ENCODE peak calls at places on chromosome 5, in six cellular contexts. P is upper lobe of left lung, B is Panc1, H is GM23338, I is HCT116, A is GM12878. Z is an unnamed sample.
A peak's percentile ranks its signal among the peaks of the same experiment; 100 is the strongest.

GRCh38 chr5:95832664-95833063 is 10.1 kb upstream of the GLRX start:
- ATAC-seq in P (no peak), B (no peak), H (no peak), I (no peak), A (no peak), Z (no peak)

GRCh38 chr5:138956801-138957200 is 81.7 kb upstream of the LRRTM2 start:
- ATAC-seq in P (no peak), B (no peak), H (no peak), I (no peak), A (no peak), Z (no peak)

GRCh38 chr5:115586525-115587146 is 15.6 kb downstream of the TICAM2 start:
- ATAC-seq in P (peak; percentile 62), B (peak; percentile 38), H (peak; percentile 34), I (peak; percentile 64), A (peak; percentile 71), Z (no peak)

GRCh38 chr5:112418412-112419049 is 546 bp downstream of the EPB41L4A start:
- ATAC-seq in P (peak; percentile 3), B (no peak), H (peak; percentile 6), I (no peak), A (no peak), Z (no peak)

GRCh38 chr5:172428224-172429166 is 25.8 kb downstream of the SH3PXD2B start:
- ATAC-seq in P (peak; percentile 2), B (no peak), H (no peak), I (no peak), A (no peak), Z (peak; percentile 15)

GRCh38 chr5:79074641-79075040 is 5.1 kb downstream of the BHMT2 start:
- ATAC-seq in P (no peak), B (no peak), H (no peak), I (no peak), A (no peak), Z (no peak)

GRCh38 chr5:151598984-151599383 is 7.9 kb upstream of the FAT2 start:
- ATAC-seq in P (no peak), B (no peak), H (no peak), I (no peak), A (peak; percentile 35), Z (no peak)

GRCh38 chr5:67660149-67660548 is 463.6 kb upstream of the CD180 start:
- ATAC-seq in P (no peak), B (no peak), H (no peak), I (no peak), A (no peak), Z (no peak)

GRCh38 chr5:155260798-155261197 is 247.2 kb downstream of the KIF4B start:
- ATAC-seq in P (no peak), B (no peak), H (peak; percentile 97), I (peak; percentile 80), A (peak; percentile 65), Z (no peak)

GRCh38 chr5:181241393-181241975 is 2.2 kb downstream of the RACK1 start:
- ATAC-seq in P (no peak), B (no peak), H (no peak), I (no peak), A (peak; percentile 54), Z (no peak)

GRCh38 chr5:132100672-132101261 is 27.2 kb downstream of the CSF2 start:
- ATAC-seq in P (no peak), B (no peak), H (no peak), I (no peak), A (peak; percentile 56), Z (no peak)

GRCh38 chr5:172696171-172696849 is 55.2 kb downstream of the NEURL1B start:
- ATAC-seq in P (peak; percentile 5), B (no peak), H (no peak), I (no peak), A (no peak), Z (peak; percentile 20)

GRCh38 chr5:178536541-178537466 is 53.4 kb downstream of the COL23A1 start:
- ATAC-seq in P (no peak), B (peak; percentile 42), H (no peak), I (no peak), A (no peak), Z (no peak)

GRCh38 chr5:111127453-111128195 is 35.5 kb downstream of the WDR36 start:
- ATAC-seq in P (no peak), B (no peak), H (peak; percentile 81), I (no peak), A (no peak), Z (no peak)

GRCh38 chr5:82359286-82359685 is 81.1 kb upstream of the RPS23 start:
- ATAC-seq in P (no peak), B (no peak), H (no peak), I (no peak), A (no peak), Z (no peak)

GRCh38 chr5:14598225-14598624 is 16.6 kb downstream of the OTULINL start:
- ATAC-seq in P (no peak), B (no peak), H (no peak), I (no peak), A (peak; percentile 40), Z (no peak)

GRCh38 chr5:14607089-14607488 is 25.5 kb downstream of the OTULINL start:
- ATAC-seq in P (no peak), B (no peak), H (no peak), I (no peak), A (no peak), Z (no peak)

GRCh38 chr5:14600846-14601245 is 19.3 kb downstream of the OTULINL start:
- ATAC-seq in P (no peak), B (no peak), H (no peak), I (no peak), A (no peak), Z (no peak)

GRCh38 chr5:14599717-14600116 is 18.1 kb downstream of the OTULINL start:
- ATAC-seq in P (no peak), B (no peak), H (no peak), I (no peak), A (no peak), Z (no peak)

DNA sequence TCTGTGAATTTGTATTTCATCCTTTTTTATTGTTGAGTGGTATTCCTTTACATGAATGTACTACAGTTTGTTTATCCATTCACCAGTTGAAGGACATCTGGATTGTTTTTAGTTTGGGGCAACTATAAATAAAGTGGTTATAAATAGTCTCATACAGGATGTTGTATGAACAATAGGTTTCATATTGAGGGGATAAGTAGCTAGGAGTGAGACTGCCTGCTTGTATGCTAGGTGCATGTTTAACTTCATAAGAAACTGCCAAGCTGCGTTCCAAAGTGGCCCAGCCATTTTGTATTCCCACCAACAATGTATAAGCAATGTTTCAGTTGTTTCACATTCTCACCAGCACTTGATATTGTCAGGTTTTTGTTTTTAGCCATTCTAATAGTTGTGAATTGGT is 21.5 kb downstream of the OTULINL start:
- ATAC-seq in P (no peak), B (no peak), H (no peak), I (no peak), A (peak; percentile 21), Z (no peak)
- TF ChIP-seq POLR2AphosphoS5 in P (no peak), B (no peak), H (no peak), I (no peak), A (no peak), Z (no peak)

GRCh38 chr5:157225463-157226422 is 40.2 kb upstream of the CYFIP2 start:
- ATAC-seq in P (no peak), B (no peak), H (no peak), I (no peak), A (peak; percentile 61), Z (no peak)

GRCh38 chr5:157236423-157236822 is 29.5 kb upstream of the CYFIP2 start:
- ATAC-seq in P (no peak), B (no peak), H (no peak), I (no peak), A (no peak), Z (no peak)

GRCh38 chr5:157233515-157233914 is 32.4 kb upstream of the CYFIP2 start:
- ATAC-seq in P (no peak), B (no peak), H (no peak), I (no peak), A (no peak), Z (no peak)

GRCh38 chr5:157232706-157233105 is 33.2 kb upstream of the CYFIP2 start:
- ATAC-seq in P (no peak), B (no peak), H (no peak), I (no peak), A (no peak), Z (no peak)

DNA sequence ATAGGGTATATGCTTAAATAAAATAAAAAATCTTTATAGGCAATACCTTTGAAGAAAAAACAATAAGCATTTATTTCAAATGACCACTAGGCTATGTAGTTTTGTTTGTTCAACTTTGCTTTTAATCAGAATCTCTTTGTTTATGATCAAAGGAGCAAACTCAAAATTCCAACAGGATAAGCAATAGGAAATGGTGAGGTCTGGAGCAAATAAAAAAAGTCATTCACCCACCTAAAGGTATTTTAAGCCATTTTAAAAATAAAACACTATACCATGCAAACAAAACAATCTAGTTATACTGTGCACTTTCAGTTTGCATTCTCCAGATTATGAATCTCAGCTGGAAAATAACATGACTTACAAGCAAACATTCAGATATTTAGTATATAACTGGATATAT is 35.3 kb upstream of the CYFIP2 start:
- ATAC-seq in P (no peak), B (no peak), H (no peak), I (no peak), A (no peak), Z (no peak)
- H3K36me3 ChIP-seq in P (no peaks in the 10 kb centered on the region), B (no peaks in the 10 kb centered on the region), H (no peaks in the 10 kb centered on the region), I (no peaks in the 10 kb centered on the region), A (no peaks in the 10 kb centered on the region), Z (no peaks in the 10 kb centered on the region)

DNA sequence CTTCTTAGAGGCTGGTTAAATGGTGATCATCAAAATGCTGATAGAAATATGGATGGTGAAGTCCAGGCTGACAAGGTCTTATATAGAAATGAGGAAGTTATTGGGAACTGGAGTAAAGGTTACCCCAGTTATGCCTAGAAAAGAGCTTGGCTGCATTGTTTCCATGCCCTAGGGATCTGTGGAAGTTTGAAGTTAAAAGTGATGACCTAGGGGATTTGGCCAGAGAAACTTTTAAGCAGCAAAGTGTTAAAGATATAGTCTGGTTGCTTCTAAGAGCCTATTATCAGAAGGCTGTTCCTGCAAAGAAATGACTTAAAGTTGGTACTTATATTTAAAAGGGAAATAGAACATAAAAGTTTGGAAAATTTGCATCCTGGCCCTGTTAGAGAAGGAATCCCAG is 200.3 kb downstream of the ICE1 start:
- ATAC-seq in P (no peak), B (no peak), H (no peak), I (no peak), A (no peak), Z (no peak)
- TF ChIP-seq POLR2AphosphoS5 in P (no peak), B (no peak), H (no peak), I (no peak), A (no peak), Z (no peak)

GRCh38 chr5:6607559-6607936 is 25.3 kb downstream of the NSUN2 start:
- ATAC-seq in P (no peak), B (no peak), H (no peak), I (no peak), A (no peak), Z (no peak)
- H3K36me3 ChIP-seq in P (peaks cover 94% of the 10 kb centered on the region), B (peaks cover 72% of the 10 kb centered on the region), H (peaks cover 74% of the 10 kb centered on the region), I (peaks cover 79% of the 10 kb centered on the region), A (peaks cover 55% of the 10 kb centered on the region), Z (no peaks in the 10 kb centered on the region)

GRCh38 chr5:34571380-34572041 is 84.6 kb upstream of the RAI14 start:
- ATAC-seq in P (peak; percentile 76), B (no peak), H (no peak), I (no peak), A (no peak), Z (no peak)
- TF ChIP-seq POLR2AphosphoS5 in P (no peak), B (no peak), H (no peak), I (no peak), A (no peak), Z (no peak)